ENCODE peak calls at places on chromosome 6, in four cellular contexts. Z is WTC11, V is K562, A is HepG2. M is an unnamed sample.

GRCh38 chr6:45480697-45481415 is 103.1 kb upstream of the SUPT3H start:
- DNase-seq in Z (no peak), V (no peak), A (no peak), M (no peak)

GRCh38 chr6:82971877-82972460 is 93.7 kb downstream of the UBE3D start:
- DNase-seq in Z (no peak), V (no peak), A (no peak), M (no peak)

GRCh38 chr6:52976591-52977035 is 18.5 kb downstream of the GSTA4 start:
- DNase-seq in V (no peak), A (no peak), Z (no peak), M (no peak)

GRCh38 chr6:136114661-136115060 is 135.4 kb downstream of the MTFR2 start:
- DNase-seq in A (no peak), V (no peak), Z (no peak), M (no peak)

GRCh38 chr6:11036977-11037430 is 7.1 kb downstream of the ELOVL2 start:
- DNase-seq in Z (no peak), A (no peak), V (no peak), M (no peak)

GRCh38 chr6:159094444-159095252 is 49.9 kb upstream of the TAGAP start:
- DNase-seq in V (no peak), Z (no peak), A (no peak), M (no peak)

GRCh38 chr6:21064716-21065340 is 528.7 kb upstream of the SOX4 start:
- DNase-seq in V (no peak), A (no peak), Z (no peak), M (no peak)

GRCh38 chr6:42451595-42452170 is at the start of gene TRERF1:
- DNase-seq in A (no peak), Z (peak), V (peak), M (peak)

GRCh38 chr6:43274916-43275597 is 23.0 kb upstream of the SLC22A7 start:
- DNase-seq in A (peak), V (peak), Z (no peak), M (no peak)

GRCh38 chr6:95544517-95545225 is 32.7 kb upstream of the MANEA start:
- DNase-seq in V (no peak), Z (no peak), A (no peak), M (no peak)

GRCh38 chr6:33162471-33162870 is 29.8 kb downstream of the COL11A2 start:
- DNase-seq in V (peak), A (no peak), Z (no peak), M (no peak)

GRCh38 chr6:5314191-5314865 is 53.0 kb downstream of the FARS2 start:
- DNase-seq in V (no peak), A (no peak), Z (no peak), M (no peak)

GRCh38 chr6:13395272-13396237 is 67.2 kb upstream of the TBC1D7 start:
- DNase-seq in Z (no peak), A (peak), V (peak), M (peak)

GRCh38 chr6:72968704-72969103 is 256.6 kb downstream of the KHDC1L start:
- DNase-seq in Z (no peak), V (no peak), A (no peak), M (no peak)

DNA sequence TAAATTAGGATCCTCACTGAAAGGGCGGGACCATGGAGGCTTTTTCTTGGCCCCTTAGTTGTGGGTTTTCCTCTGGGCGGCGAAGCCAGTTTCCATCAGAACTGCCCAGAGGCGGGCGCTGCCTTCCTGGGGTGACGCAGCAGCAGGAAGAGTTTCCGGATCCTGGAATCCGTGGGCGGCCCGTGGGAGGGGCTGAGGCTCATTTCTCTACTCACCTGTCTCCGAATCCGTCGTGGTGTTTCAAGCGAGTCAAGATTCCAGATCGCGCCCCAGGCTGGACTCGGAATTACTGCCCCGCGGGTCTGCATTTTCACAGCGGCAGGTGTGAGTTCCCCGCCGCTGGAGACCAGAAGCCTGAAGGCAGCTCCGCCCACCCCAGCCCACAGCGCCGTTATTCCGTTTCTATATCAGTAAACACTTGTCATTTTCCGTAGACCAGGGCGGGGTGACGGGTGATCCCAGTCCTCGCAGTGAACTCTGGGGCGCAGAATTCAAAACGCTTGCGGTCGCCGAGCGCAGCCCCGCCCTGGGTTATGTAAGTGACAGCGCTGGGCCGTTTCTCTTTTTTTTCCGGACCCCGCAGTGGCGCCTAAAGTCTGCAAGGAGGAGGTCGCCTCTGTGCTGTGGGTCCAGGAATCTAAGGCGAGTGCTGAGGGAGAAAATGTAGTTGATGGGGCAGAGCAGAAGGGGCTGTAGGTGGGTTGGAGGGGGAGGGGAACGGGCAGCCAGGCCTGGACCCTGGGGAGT is 27.2 kb upstream of the POU5F1 start:
- DNase-seq in A (peak), V (peak), Z (peak), M (peak)
- TF ChIP-seq ELF4 in A (peak), V (peak), Z (no peak), M (no peak)

GRCh38 chr6:35409245-35409644 is 42.9 kb upstream of the FANCE start:
- DNase-seq in Z (no peak), A (no peak), V (no peak), M (no peak)

GRCh38 chr6:35413911-35414310 is 38.2 kb upstream of the FANCE start:
- DNase-seq in Z (no peak), V (no peak), A (no peak), M (no peak)

GRCh38 chr6:35407086-35407485 is 45.1 kb upstream of the FANCE start:
- DNase-seq in V (no peak), Z (no peak), A (no peak), M (no peak)

GRCh38 chr6:35412102-35412501 is 40.0 kb upstream of the FANCE start:
- DNase-seq in A (no peak), V (no peak), Z (no peak), M (no peak)

DNA sequence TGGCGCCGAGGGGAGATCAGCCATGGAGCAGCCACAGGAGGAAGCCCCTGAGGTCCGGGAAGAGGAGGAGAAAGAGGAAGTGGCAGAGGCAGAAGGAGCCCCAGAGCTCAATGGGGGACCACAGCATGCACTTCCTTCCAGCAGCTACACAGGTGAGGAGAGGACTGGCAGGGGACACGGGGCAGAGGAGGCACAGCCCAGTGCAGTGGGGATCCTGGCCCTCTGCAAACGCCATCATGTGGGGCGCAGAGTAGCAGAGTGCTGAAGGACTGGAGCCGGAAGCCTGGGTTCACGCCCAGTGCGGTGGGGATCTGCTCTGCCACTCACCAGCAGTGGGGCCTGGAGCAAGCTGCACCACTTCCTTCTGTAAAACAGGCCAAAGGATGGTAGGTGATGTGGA is 41.1 kb upstream of the FANCE start:
- DNase-seq in V (no peak), Z (no peak), A (no peak), M (no peak)
- TF ChIP-seq SP1 in V (no peak), Z (no peak), A (no peak), M (no peak)

GRCh38 chr6:134908906-134909516 is 40.9 kb downstream of the ALDH8A1 start:
- DNase-seq in Z (no peak), V (no peak), A (peak), M (no peak)
- TF ChIP-seq ELF4 in Z (no peak), V (no peak), A (no peak), M (no peak)

GRCh38 chr6:107061125-107062020 is 33.4 kb downstream of the MTRES1 start:
- DNase-seq in Z (peak), V (no peak), A (peak), M (no peak)
- TF ChIP-seq SP1 in Z (no peak), V (no peak), A (no peak), M (no peak)

GRCh38 chr6:160767019-160767646 is 65.1 kb downstream of the PLG start:
- DNase-seq in V (peak), A (peak), Z (peak), M (peak)
- TF ChIP-seq ELF4 in V (no peak), A (no peak), Z (no peak), M (no peak)

DNA sequence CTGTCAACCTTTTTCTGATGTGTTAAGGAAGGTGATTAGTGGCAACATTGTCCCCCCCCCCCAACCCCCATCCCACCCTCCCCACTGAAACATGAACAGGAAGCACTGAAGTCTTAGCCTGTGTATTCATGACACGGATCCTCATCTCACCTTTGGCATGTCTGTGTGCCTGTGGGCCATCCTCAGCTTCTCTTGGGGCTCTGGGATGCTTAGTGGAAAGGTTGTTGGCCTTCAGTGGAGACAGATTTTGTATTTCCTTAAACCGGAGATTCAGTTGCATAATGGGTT is 93.6 kb downstream of the RREB1 start:
- DNase-seq in Z (no peak), A (no peak), V (peak), M (no peak)
- TF ChIP-seq SP1 in Z (no peak), A (no peak), V (no peak), M (no peak)

DNA sequence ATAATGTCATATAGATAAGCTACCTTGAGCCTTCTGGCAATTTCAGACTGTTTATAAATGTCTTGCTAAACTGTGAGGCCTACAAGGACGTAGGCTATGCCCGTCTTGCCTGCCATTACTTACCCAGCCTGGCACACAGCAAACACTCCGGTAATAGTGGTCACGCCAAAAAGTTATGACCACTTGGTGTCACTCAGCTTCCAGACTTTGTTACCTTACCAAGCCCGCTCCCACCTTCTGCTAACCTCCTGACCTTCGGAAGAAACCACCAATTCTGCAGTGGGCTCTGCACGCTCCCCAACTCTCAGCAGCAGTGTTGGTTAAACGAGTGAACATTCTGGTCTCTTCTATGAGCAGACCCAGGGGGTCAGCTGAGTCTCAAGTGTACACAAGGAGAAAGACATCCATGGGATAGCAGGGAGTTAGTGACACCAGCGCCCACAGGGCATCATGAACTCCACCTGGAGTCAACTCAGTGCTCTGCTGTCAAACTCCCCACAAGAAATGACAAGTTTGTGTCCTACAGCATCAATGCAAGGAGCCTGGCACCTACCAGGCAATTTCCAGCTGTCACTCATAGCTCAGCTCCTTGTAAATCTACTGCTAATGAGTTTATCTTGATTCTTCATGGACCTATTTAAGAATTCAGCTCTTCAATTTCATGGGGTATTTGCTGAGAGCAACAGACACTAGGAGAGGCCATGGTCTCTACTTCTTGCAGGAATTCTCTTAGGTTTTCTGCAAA is 119.9 kb downstream of the TTLL2 start:
- DNase-seq in V (no peak), A (peak), Z (no peak), M (no peak)
- TF ChIP-seq ELF4 in V (no peak), A (no peak), Z (no peak), M (no peak)

DNA sequence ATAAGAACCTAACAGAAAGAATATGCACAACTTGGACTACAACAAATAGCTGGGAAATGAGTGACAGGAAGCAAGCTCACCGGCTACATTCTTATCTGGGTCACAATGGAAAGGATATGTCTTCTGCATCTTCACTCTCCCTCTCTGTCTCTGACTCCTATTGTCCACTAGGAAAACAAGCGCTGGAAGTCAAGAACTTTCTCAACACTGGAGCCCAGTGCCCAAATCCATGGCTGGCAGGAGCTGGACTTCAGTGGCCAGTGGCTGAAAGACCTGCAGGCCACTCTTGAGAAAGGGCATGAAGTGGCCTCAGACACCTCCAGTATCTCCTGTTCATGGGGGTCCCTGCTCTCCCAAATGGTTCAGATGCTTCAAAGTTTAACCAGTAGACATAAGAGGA is 62.0 kb downstream of the FAM50B start:
- DNase-seq in Z (no peak), A (no peak), V (no peak), M (no peak)
- TF ChIP-seq SP1 in Z (no peak), A (no peak), V (no peak), M (no peak)

GRCh38 chr6:37279366-37280134 is 21.6 kb upstream of the TMEM217 start:
- DNase-seq in A (no peak), Z (no peak), V (no peak), M (no peak)
- TF ChIP-seq ELF4 in A (no peak), Z (no peak), V (no peak), M (no peak)

DNA sequence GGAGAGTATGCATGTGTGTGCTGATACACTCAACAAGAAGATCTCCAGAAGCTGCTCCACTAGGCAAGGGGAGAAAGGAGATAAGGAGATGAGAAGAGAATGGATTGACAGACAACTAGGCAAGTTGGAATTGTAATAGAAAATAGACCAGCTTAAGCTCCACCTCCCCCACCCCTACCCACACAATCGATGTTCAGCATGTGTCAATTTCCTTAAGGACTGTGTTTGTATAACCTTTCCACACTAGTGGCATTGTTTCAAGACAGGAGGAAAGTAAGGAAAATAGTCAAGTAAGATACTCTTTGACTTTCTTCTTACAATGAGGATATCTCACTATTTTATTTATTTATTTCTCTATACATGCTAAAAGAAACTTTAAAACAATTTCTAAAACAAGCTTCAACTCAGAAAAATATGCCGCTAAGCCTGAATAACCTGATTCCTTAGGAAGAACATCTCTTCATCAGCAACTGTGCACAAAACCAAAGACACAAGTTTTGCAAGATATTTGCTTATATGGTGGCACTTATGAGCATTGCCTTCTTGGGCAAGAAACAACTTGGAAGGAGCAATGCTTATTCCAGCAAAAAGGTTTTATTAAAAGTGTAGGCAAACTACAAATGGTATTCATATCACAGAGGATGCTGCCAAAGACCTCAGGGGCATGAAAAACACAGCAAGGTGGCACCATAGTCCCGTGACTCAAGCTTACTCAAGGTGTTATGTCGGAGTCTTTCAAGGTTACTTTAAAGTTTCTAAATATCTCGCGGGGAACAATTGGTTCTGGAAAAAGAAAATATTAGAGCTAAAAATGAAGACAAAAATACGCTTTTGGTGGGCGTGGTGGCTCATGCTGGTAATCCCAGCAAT is 249.1 kb downstream of the COL12A1 start:
- DNase-seq in A (no peak), Z (no peak), V (no peak), M (no peak)
- TF ChIP-seq SP1 in A (no peak), Z (no peak), V (no peak), M (no peak)

M was measured in HEK293T.